ENCODE peak calls at places on chromosomes 5 and 9, in nine cellular contexts. L, J, N, Z, W, E, P, G and A are unnamed samples.

GRCh38 chr9:23663536-23663935 is 162.5 kb downstream of the ELAVL2 start:
- DNase-seq in L (no peak), J (no peak), N (peak), Z (no peak), W (no peak), E (no peak), P (no peak), G (no peak), A (no peak)

GRCh38 chr5:144812770-144813169 is 642.1 kb downstream of the KCTD16 start:
- DNase-seq in L (no peak), J (no peak), N (peak), Z (no peak), W (peak), E (no peak), P (no peak), G (no peak), A (no peak)

GRCh38 chr5:107863125-107863524 is 192.4 kb upstream of the EFNA5 start:
- DNase-seq in L (no peak), J (no peak), N (no peak), Z (no peak), W (no peak), E (no peak), P (no peak), G (no peak), A (no peak)

GRCh38 chr9:78358329-78359051 is 61.6 kb downstream of the PSAT1 start:
- DNase-seq in L (no peak), J (no peak), N (no peak), Z (no peak), W (no peak), E (no peak), P (no peak), G (no peak), A (no peak)

GRCh38 chr5:138344887-138345622 is 7.0 kb downstream of the FAM53C start:
- DNase-seq in L (no peak), J (no peak), N (peak), Z (no peak), W (no peak), E (no peak), P (no peak), G (no peak), A (no peak)

GRCh38 chr9:126218726-126219125 is 107.9 kb upstream of the MVB12B start:
- DNase-seq in L (no peak), J (no peak), N (peak), Z (peak), W (no peak), E (no peak), P (no peak), G (no peak), A (no peak)

GRCh38 chr9:114060070-114060469 is 18.0 kb downstream of the AMBP start:
- DNase-seq in L (no peak), J (no peak), N (peak), Z (no peak), W (no peak), E (no peak), P (no peak), G (no peak), A (no peak)

GRCh38 chr5:134083517-134083916 is 31.0 kb upstream of the TCF7 start:
- DNase-seq in L (no peak), J (no peak), N (peak), Z (no peak), W (no peak), E (no peak), P (no peak), G (no peak), A (no peak)

GRCh38 chr5:138580777-138581176 is 5.6 kb upstream of the HSPA9 start:
- DNase-seq in L (no peak), J (no peak), N (no peak), Z (no peak), W (no peak), E (no peak), P (no peak), G (no peak), A (no peak)

GRCh38 chr5:142789206-142789605 is 19.0 kb downstream of the ARHGAP26 start:
- DNase-seq in L (no peak), J (no peak), N (no peak), Z (no peak), W (no peak), E (no peak), P (no peak), G (no peak), A (no peak)

GRCh38 chr9:128045876-128046275 is 21.2 kb downstream of the NAIF1 start:
- DNase-seq in L (no peak), J (no peak), N (peak), Z (no peak), W (no peak), E (no peak), P (no peak), G (peak), A (no peak)

GRCh38 chr5:39518516-39518915 is 93.7 kb upstream of the DAB2 start:
- DNase-seq in L (no peak), J (peak), N (peak), Z (no peak), W (no peak), E (no peak), P (no peak), G (no peak), A (no peak)